ENCODE peak calls at places on chromosomes 4 and X, in nine cellular contexts. Y, P, M, K, Q, S, W, H and O are unnamed samples.

GRCh38 chrX:55489315-55490009 is at the start of gene USP51:
- DNase-seq in Y (no peak), P (peak; percentile 45), M (peak; percentile 9), K (no peak), Q (peak; percentile 41), S (peak; percentile 86), W (peak; percentile 41), H (peak; percentile 83), O (peak; percentile 44)

GRCh38 chr4:57378766-57379165 is 268.6 kb upstream of the IGFBP7 start:
- DNase-seq in Y (no peak), P (no peak), M (peak; percentile 18), K (peak; percentile 41), Q (no peak), S (no peak), W (no peak), H (no peak), O (no peak)

GRCh38 chr4:184471872-184472539 is 2.3 kb downstream of the IRF2 start:
- DNase-seq in Y (no peak), P (no peak), M (peak; percentile 9), K (no peak), Q (peak; percentile 42), S (peak; percentile 59), W (no peak), H (no peak), O (peak; percentile 28)

GRCh38 chrX:16462912-16463311 is 187.0 kb upstream of the S100G start:
- DNase-seq in Y (no peak), P (peak; percentile 22), M (peak; percentile 17), K (no peak), Q (no peak), S (no peak), W (no peak), H (no peak), O (no peak)

GRCh38 chr4:82810171-82810570 is 11.6 kb upstream of the SCD5 start:
- DNase-seq in Y (no peak), P (no peak), M (no peak), K (no peak), Q (no peak), S (no peak), W (no peak), H (no peak), O (no peak)

GRCh38 chr4:8769645-8770517 is 101.8 kb downstream of the HMX1 start:
- DNase-seq in Y (no peak), P (no peak), M (no peak), K (no peak), Q (no peak), S (peak; percentile 44), W (no peak), H (no peak), O (no peak)

GRCh38 chrX:153537526-153538295 is 20.3 kb downstream of the ATP2B3 start:
- DNase-seq in Y (no peak), P (no peak), M (no peak), K (no peak), Q (no peak), S (no peak), W (no peak), H (peak; percentile 86), O (no peak)

GRCh38 chrX:47189906-47190305 is 3.7 kb upstream of the UBA1 start:
- DNase-seq in Y (no peak), P (no peak), M (no peak), K (no peak), Q (no peak), S (no peak), W (no peak), H (no peak), O (no peak)

GRCh38 chr4:52892880-52893279 is 30.8 kb downstream of the RASL11B start:
- DNase-seq in Y (no peak), P (no peak), M (no peak), K (no peak), Q (no peak), S (no peak), W (no peak), H (no peak), O (no peak)

GRCh38 chr4:187380181-187380581 is 615.4 kb upstream of the ZFP42 start:
- DNase-seq in Y (peak; percentile 35), P (no peak), M (peak; percentile 4), K (peak; percentile 38), Q (no peak), S (peak; percentile 83), W (no peak), H (no peak), O (no peak)

GRCh38 chr4:100796333-100796732 is 278.5 kb upstream of the EMCN start:
- DNase-seq in Y (no peak), P (no peak), M (no peak), K (no peak), Q (no peak), S (no peak), W (no peak), H (no peak), O (no peak)

GRCh38 chrX:134161162-134161561 is 75.8 kb upstream of the CCDC160 start:
- DNase-seq in Y (no peak), P (no peak), M (no peak), K (no peak), Q (peak; percentile 15), S (no peak), W (no peak), H (no peak), O (peak; percentile 28)

GRCh38 chr4:55363618-55364420 is 17.8 kb downstream of the SRD5A3 start:
- DNase-seq in Y (no peak), P (no peak), M (no peak), K (no peak), Q (no peak), S (no peak), W (no peak), H (peak; percentile 23), O (no peak)

GRCh38 chrX:47217121-47217851 is 1.2 kb upstream of the CDK16 start:
- DNase-seq in Y (peak; percentile 44), P (peak; percentile 29), M (peak; percentile 40), K (peak; percentile 79), Q (no peak), S (no peak), W (no peak), H (peak; percentile 64), O (no peak)

GRCh38 chr4:152265149-152265621 is 270.7 kb downstream of the FBXW7 start:
- DNase-seq in Y (peak; percentile 21), P (no peak), M (peak; percentile 96), K (peak; percentile 87), Q (no peak), S (no peak), W (no peak), H (peak; percentile 40), O (no peak)

GRCh38 chr4:26937136-26937535 is 76.5 kb downstream of the STIM2 start:
- DNase-seq in Y (no peak), P (no peak), M (no peak), K (no peak), Q (no peak), S (no peak), W (no peak), H (no peak), O (no peak)

GRCh38 chr4:112251044-112251632 is 19.6 kb downstream of the AP1AR start:
- DNase-seq in Y (no peak), P (no peak), M (no peak), K (no peak), Q (no peak), S (no peak), W (no peak), H (no peak), O (no peak)

GRCh38 chr4:112247021-112247420 is 15.4 kb downstream of the AP1AR start:
- DNase-seq in Y (no peak), P (no peak), M (no peak), K (no peak), Q (no peak), S (no peak), W (no peak), H (no peak), O (no peak)

DNA sequence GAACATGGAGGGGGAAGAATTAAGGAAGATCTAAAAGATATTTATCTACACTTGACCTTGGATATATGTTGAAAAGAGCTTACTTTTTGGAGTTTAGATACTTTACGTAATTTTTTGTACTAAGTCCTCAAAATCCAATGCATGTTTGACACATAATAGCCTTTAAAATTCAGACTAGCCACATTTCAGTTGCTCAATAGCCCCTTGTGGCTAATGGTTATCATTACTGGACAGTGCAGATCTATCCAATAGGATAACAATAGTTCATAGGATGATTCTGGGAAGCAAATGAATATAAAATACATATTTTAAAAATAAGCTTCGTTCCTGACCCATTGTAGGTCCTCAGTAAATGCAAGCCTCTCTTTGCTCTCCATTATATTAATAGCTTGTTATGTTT is 13.8 kb downstream of the AP1AR start:
- DNase-seq in Y (no peak), P (no peak), M (no peak), K (peak; percentile 7), Q (no peak), S (no peak), W (no peak), H (no peak), O (no peak)
- TF ChIP-seq CTCF in Y (no peak), P (no peak), M (peak; percentile 41), K (no peak), Q (no peak), S (peak; percentile 53), W (no peak), H (no peak), O (no peak)

DNA sequence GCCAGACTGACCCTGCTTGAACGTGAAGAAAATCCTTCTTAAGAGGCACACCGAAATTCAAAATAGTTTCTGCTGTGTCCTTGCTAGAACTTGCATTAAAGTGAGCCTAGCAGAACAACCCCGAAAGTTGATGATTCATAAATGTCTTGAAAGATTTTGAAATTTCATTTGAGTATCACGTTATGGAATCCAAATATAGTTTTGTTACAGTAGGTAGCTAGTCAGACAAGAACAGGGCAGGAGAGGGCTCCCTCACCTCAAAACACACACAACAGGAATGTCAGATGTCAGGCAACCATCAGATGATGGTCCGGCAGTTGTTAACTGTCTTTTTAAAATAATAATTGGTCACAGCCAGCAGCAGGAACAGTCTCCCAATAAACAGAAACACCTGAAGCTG is 259.6 kb upstream of the GNPDA2 start:
- DNase-seq in Y (no peak), P (no peak), M (no peak), K (peak; percentile 47), Q (no peak), S (no peak), W (no peak), H (no peak), O (no peak)
- TF ChIP-seq CTCF in Y (no peak), P (no peak), M (no peak), K (no peak), Q (no peak), S (no peak), W (no peak), H (no peak), O (no peak)

GRCh38 chr4:23902203-23902602 is 12.4 kb upstream of the PPARGC1A start:
- DNase-seq in Y (no peak), P (no peak), M (no peak), K (no peak), Q (no peak), S (no peak), W (no peak), H (no peak), O (no peak)
- TF ChIP-seq CTCF in Y (no peak), P (no peak), M (peak; percentile 22), K (peak; percentile 16), Q (no peak), S (peak; percentile 64), W (peak; percentile 7), H (no peak), O (no peak)

GRCh38 chrX:108384783-108385182 is 53.4 kb downstream of the COL4A6 start:
- DNase-seq in Y (no peak), P (no peak), M (no peak), K (no peak), Q (no peak), S (no peak), W (no peak), H (no peak), O (no peak)

DNA sequence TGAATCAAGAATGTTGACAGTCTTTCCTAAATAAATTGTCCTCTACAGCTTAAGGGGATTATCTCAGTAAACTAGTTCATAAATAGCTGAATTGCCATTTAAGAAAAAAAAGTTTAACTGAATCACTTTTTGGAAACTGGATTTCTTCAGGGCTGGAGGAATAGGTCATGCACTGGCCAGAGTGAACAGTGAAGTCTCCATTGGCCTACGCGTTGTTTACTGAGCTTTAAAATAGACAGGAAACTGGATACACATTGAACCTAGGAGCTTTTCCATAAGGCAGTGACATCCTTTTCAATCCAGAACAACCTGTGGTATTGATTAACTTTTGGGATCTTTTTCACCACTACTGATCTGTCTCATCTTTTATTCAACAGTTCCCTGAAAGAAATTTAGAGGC is 58.0 kb downstream of the COL4A6 start:
- DNase-seq in Y (no peak), P (no peak), M (no peak), K (no peak), Q (no peak), S (no peak), W (no peak), H (no peak), O (no peak)
- TF ChIP-seq CTCF in Y (no peak), P (no peak), M (no peak), K (no peak), Q (no peak), S (no peak), W (no peak), H (no peak), O (no peak)